ENCODE peak calls at places on chromosomes 4 and X, in four cellular contexts. S is NCI-H2171, A is GM13976, O is GM04504. R is an unnamed sample.

GRCh38 chrX:150041208-150041607 is 102.9 kb upstream of the EOLA2 start:
- DNase-seq in A (no peak), S (no peak), O (no peak), R (no peak)

GRCh38 chrX:12901486-12901885 is 4.9 kb upstream of the TLR8 start:
- DNase-seq in S (peak), O (peak), A (peak), R (peak)

GRCh38 chr4:22091906-22092305 is 143.3 kb upstream of the KCNIP4 start:
- DNase-seq in S (no peak), O (no peak), A (no peak), R (no peak)

GRCh38 chr4:88320174-88320779 is 35.9 kb upstream of the PPM1K start:
- DNase-seq in O (no peak), A (peak), S (no peak), R (no peak)

GRCh38 chr4:158777423-158777822 is 8.6 kb downstream of the FNIP2 start:
- DNase-seq in O (no peak), A (no peak), S (no peak), R (no peak)

GRCh38 chr4:120314969-120315368 is 248.3 kb upstream of the MAD2L1 start:
- DNase-seq in O (no peak), S (no peak), A (no peak), R (no peak)

GRCh38 chr4:1477045-1477905 is 71.0 kb upstream of the NKX1-1 start:
- DNase-seq in S (no peak), O (no peak), A (no peak), R (no peak)

GRCh38 chrX:16171039-16171438 is 3.8 kb downstream of the MAGEB17 start:
- DNase-seq in S (no peak), O (no peak), A (no peak), R (no peak)

GRCh38 chr4:26050671-26051070 is 136.7 kb downstream of the SMIM20 start:
- DNase-seq in S (no peak), A (no peak), O (no peak), R (no peak)

GRCh38 chr4:125994024-125994423 is 679.3 kb downstream of the FAT4 start:
- DNase-seq in S (no peak), A (no peak), O (no peak), R (no peak)

R was measured in GDM1.